ENCODE peak calls at places on chromosomes 3 and 15, in seven cellular contexts. One of them, this sample, is unnamed.
A peak's percentile ranks its signal among the peaks of the same experiment; 100 is the strongest.

GRCh38 chr3:195546130-195546560 is 3.0 kb upstream of the PPP1R2 start:
- DNase-seq in GM23248: peak; percentile 96
- DNase-seq in coronary artery: peak; percentile 81
- DNase-seq in CD8-positive, alpha-beta T cell: no peak
- DNase-seq in CD4-positive, alpha-beta T cell: no peak
- DNase-seq in Panc1: peak; percentile 82
- DNase-seq in endodermal cell: no peak
- DNase-seq in this sample: no peak

GRCh38 chr15:91279481-91279880 is 179.4 kb downstream of the SV2B start:
- DNase-seq in GM23248: no peak
- DNase-seq in coronary artery: no peak
- DNase-seq in CD8-positive, alpha-beta T cell: no peak
- DNase-seq in CD4-positive, alpha-beta T cell: no peak
- DNase-seq in Panc1: no peak
- DNase-seq in endodermal cell: no peak
- DNase-seq in this sample: no peak

GRCh38 chr3:65521032-65521431 is 517.7 kb downstream of the MAGI1 start:
- DNase-seq in GM23248: no peak
- DNase-seq in coronary artery: no peak
- DNase-seq in CD8-positive, alpha-beta T cell: no peak
- DNase-seq in CD4-positive, alpha-beta T cell: no peak
- DNase-seq in Panc1: no peak
- DNase-seq in endodermal cell: no peak
- DNase-seq in this sample: no peak

GRCh38 chr3:43919067-43919466 is 228.3 kb downstream of the ABHD5 start:
- DNase-seq in GM23248: peak; percentile 51
- DNase-seq in coronary artery: no peak
- DNase-seq in CD8-positive, alpha-beta T cell: no peak
- DNase-seq in CD4-positive, alpha-beta T cell: no peak
- DNase-seq in Panc1: no peak
- DNase-seq in endodermal cell: no peak
- DNase-seq in this sample: no peak

GRCh38 chr15:85831415-85832113 is 36.8 kb upstream of the KLHL25 start:
- DNase-seq in GM23248: peak; percentile 77
- DNase-seq in coronary artery: no peak
- DNase-seq in CD8-positive, alpha-beta T cell: no peak
- DNase-seq in CD4-positive, alpha-beta T cell: no peak
- DNase-seq in Panc1: no peak
- DNase-seq in endodermal cell: peak; percentile 88
- DNase-seq in this sample: no peak

GRCh38 chr3:55244247-55244646 is 242.9 kb downstream of the WNT5A start:
- DNase-seq in GM23248: no peak
- DNase-seq in coronary artery: no peak
- DNase-seq in CD8-positive, alpha-beta T cell: no peak
- DNase-seq in CD4-positive, alpha-beta T cell: no peak
- DNase-seq in Panc1: no peak
- DNase-seq in endodermal cell: no peak
- DNase-seq in this sample: no peak

GRCh38 chr3:49812916-49813496 is 747 bp downstream of the UBA7 start:
- DNase-seq in GM23248: peak; percentile 56
- DNase-seq in coronary artery: no peak
- DNase-seq in CD8-positive, alpha-beta T cell: no peak
- DNase-seq in CD4-positive, alpha-beta T cell: no peak
- DNase-seq in Panc1: no peak
- DNase-seq in endodermal cell: no peak
- DNase-seq in this sample: no peak

GRCh38 chr3:64344721-64345207 is 119.5 kb upstream of the PRICKLE2 start:
- DNase-seq in GM23248: peak; percentile 93
- DNase-seq in coronary artery: no peak
- DNase-seq in CD8-positive, alpha-beta T cell: no peak
- DNase-seq in CD4-positive, alpha-beta T cell: no peak
- DNase-seq in Panc1: no peak
- DNase-seq in endodermal cell: peak; percentile 92
- DNase-seq in this sample: peak; percentile 52

GRCh38 chr3:134486577-134487041 is 752 bp downstream of the CEP63 start:
- DNase-seq in GM23248: peak; percentile 72
- DNase-seq in coronary artery: no peak
- DNase-seq in CD8-positive, alpha-beta T cell: no peak
- DNase-seq in CD4-positive, alpha-beta T cell: no peak
- DNase-seq in Panc1: no peak
- DNase-seq in endodermal cell: no peak
- DNase-seq in this sample: no peak

GRCh38 chr3:127037971-127038446 is 55.1 kb downstream of the PLXNA1 start:
- DNase-seq in GM23248: no peak
- DNase-seq in coronary artery: no peak
- DNase-seq in CD8-positive, alpha-beta T cell: no peak
- DNase-seq in CD4-positive, alpha-beta T cell: no peak
- DNase-seq in Panc1: no peak
- DNase-seq in endodermal cell: no peak
- DNase-seq in this sample: no peak

GRCh38 chr3:23985752-23986544 is 40.9 kb downstream of the NR1D2 start:
- DNase-seq in GM23248: no peak
- DNase-seq in coronary artery: no peak
- DNase-seq in CD8-positive, alpha-beta T cell: no peak
- DNase-seq in CD4-positive, alpha-beta T cell: no peak
- DNase-seq in Panc1: no peak
- DNase-seq in endodermal cell: no peak
- DNase-seq in this sample: no peak

GRCh38 chr15:59140422-59141226 is 35.7 kb downstream of the CCNB2 start:
- DNase-seq in GM23248: no peak
- DNase-seq in coronary artery: no peak
- DNase-seq in CD8-positive, alpha-beta T cell: no peak
- DNase-seq in CD4-positive, alpha-beta T cell: no peak
- DNase-seq in Panc1: no peak
- DNase-seq in endodermal cell: no peak
- DNase-seq in this sample: no peak

GRCh38 chr3:62554264-62554799 is 181.0 kb upstream of the FEZF2 start:
- DNase-seq in GM23248: peak; percentile 25
- DNase-seq in coronary artery: no peak
- DNase-seq in CD8-positive, alpha-beta T cell: no peak
- DNase-seq in CD4-positive, alpha-beta T cell: no peak
- DNase-seq in Panc1: no peak
- DNase-seq in endodermal cell: peak; percentile 64
- DNase-seq in this sample: no peak

GRCh38 chr15:40436116-40436891 is 4.4 kb upstream of the BAHD1 start:
- DNase-seq in GM23248: peak; percentile 48
- DNase-seq in coronary artery: no peak
- DNase-seq in CD8-positive, alpha-beta T cell: no peak
- DNase-seq in CD4-positive, alpha-beta T cell: no peak
- DNase-seq in Panc1: no peak
- DNase-seq in endodermal cell: peak; percentile 68
- DNase-seq in this sample: no peak

GRCh38 chr3:59709702-59710555 is 660.1 kb upstream of the CFAP20DC start:
- DNase-seq in GM23248: no peak
- DNase-seq in coronary artery: no peak
- DNase-seq in CD8-positive, alpha-beta T cell: peak; percentile 52
- DNase-seq in CD4-positive, alpha-beta T cell: no peak
- DNase-seq in Panc1: no peak
- DNase-seq in endodermal cell: no peak
- DNase-seq in this sample: no peak

GRCh38 chr15:99096894-99097426 is 7.9 kb upstream of the SYNM start:
- DNase-seq in GM23248: no peak
- DNase-seq in coronary artery: no peak
- DNase-seq in CD8-positive, alpha-beta T cell: peak; percentile 11
- DNase-seq in CD4-positive, alpha-beta T cell: no peak
- DNase-seq in Panc1: no peak
- DNase-seq in endodermal cell: no peak
- DNase-seq in this sample: no peak

GRCh38 chr3:43031490-43032216 is 52.5 kb downstream of the GASK1A start:
- DNase-seq in GM23248: peak; percentile 37
- DNase-seq in coronary artery: peak; percentile 76
- DNase-seq in CD8-positive, alpha-beta T cell: peak; percentile 39
- DNase-seq in CD4-positive, alpha-beta T cell: no peak
- DNase-seq in Panc1: no peak
- DNase-seq in endodermal cell: peak; percentile 32
- DNase-seq in this sample: no peak

GRCh38 chr3:111846717-111847116 is 12.3 kb upstream of the PHLDB2 start:
- DNase-seq in GM23248: peak; percentile 92
- DNase-seq in coronary artery: no peak
- DNase-seq in CD8-positive, alpha-beta T cell: no peak
- DNase-seq in CD4-positive, alpha-beta T cell: no peak
- DNase-seq in Panc1: no peak
- DNase-seq in endodermal cell: no peak
- DNase-seq in this sample: peak; percentile 58

GRCh38 chr3:37163262-37164020 is 10.9 kb downstream of the LRRFIP2 start:
- DNase-seq in GM23248: peak; percentile 91
- DNase-seq in coronary artery: no peak
- DNase-seq in CD8-positive, alpha-beta T cell: no peak
- DNase-seq in CD4-positive, alpha-beta T cell: no peak
- DNase-seq in Panc1: no peak
- DNase-seq in endodermal cell: peak; percentile 56
- DNase-seq in this sample: no peak

GRCh38 chr3:69009559-69010410 is 3.7 kb downstream of the EOGT start:
- DNase-seq in GM23248: peak; percentile 98
- DNase-seq in coronary artery: no peak
- DNase-seq in CD8-positive, alpha-beta T cell: no peak
- DNase-seq in CD4-positive, alpha-beta T cell: no peak
- DNase-seq in Panc1: no peak
- DNase-seq in endodermal cell: peak; percentile 85
- DNase-seq in this sample: peak; percentile 86

GRCh38 chr3:43152649-43153048 is 46.8 kb upstream of the POMGNT2 start:
- DNase-seq in GM23248: no peak
- DNase-seq in coronary artery: no peak
- DNase-seq in CD8-positive, alpha-beta T cell: no peak
- DNase-seq in CD4-positive, alpha-beta T cell: no peak
- DNase-seq in Panc1: no peak
- DNase-seq in endodermal cell: no peak
- DNase-seq in this sample: no peak

GRCh38 chr15:101372960-101373525 is 78.0 kb upstream of the SNRPA1 start:
- DNase-seq in GM23248: no peak
- DNase-seq in coronary artery: no peak
- DNase-seq in CD8-positive, alpha-beta T cell: no peak
- DNase-seq in CD4-positive, alpha-beta T cell: no peak
- DNase-seq in Panc1: no peak
- DNase-seq in endodermal cell: peak; percentile 66
- DNase-seq in this sample: no peak

GRCh38 chr15:37059051-37059450 is 41.3 kb downstream of the MEIS2 start:
- DNase-seq in GM23248: peak; percentile 90
- DNase-seq in coronary artery: no peak
- DNase-seq in CD8-positive, alpha-beta T cell: no peak
- DNase-seq in CD4-positive, alpha-beta T cell: no peak
- DNase-seq in Panc1: no peak
- DNase-seq in endodermal cell: no peak
- DNase-seq in this sample: peak; percentile 73

GRCh38 chr3:138653567-138653966 is 45.0 kb downstream of the FAIM start:
- DNase-seq in GM23248: no peak
- DNase-seq in coronary artery: no peak
- DNase-seq in CD8-positive, alpha-beta T cell: no peak
- DNase-seq in CD4-positive, alpha-beta T cell: no peak
- DNase-seq in Panc1: no peak
- DNase-seq in endodermal cell: no peak
- DNase-seq in this sample: no peak

GRCh38 chr15:55250951-55251350 is 38.7 kb downstream of the RAB27A start:
- DNase-seq in GM23248: no peak
- DNase-seq in coronary artery: no peak
- DNase-seq in CD8-positive, alpha-beta T cell: no peak
- DNase-seq in CD4-positive, alpha-beta T cell: no peak
- DNase-seq in Panc1: no peak
- DNase-seq in endodermal cell: peak; percentile 55
- DNase-seq in this sample: no peak

DNA sequence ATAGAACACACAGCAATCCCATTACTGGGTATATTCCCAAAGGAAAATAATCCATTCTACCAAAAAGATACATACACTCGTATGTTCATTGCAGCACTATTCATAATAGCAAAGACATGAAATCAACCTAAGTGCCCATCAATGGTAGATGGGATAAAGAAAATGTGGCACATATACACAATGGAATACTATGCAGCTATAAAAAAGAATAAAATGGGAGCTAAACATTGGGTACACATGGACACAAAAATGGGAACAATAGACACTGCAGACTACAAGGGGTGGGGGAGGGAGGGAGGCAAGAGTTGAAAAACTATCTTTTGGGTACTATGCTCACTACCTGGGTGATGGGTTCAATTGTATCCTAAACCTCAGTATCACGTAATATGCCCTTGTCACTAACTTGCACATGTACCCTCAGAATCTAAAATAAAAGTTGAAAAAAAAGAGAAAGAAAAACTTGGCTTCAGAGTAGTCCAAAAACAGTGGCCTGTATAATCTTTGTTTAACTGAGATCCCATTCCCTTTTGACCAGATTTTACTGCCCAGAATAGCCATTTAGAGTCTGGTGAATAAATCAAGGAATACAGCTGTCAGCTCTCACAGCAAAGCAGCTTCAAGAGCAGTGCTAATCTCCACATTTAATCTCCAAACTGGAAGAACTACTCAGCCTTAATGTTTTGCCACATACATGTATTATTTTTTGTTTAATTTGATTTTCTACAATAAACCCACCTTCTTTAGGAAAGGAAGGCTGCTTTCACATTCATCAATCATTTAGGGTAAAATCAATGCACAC is 54.5 kb upstream of the XRN1 start:
- DNase-seq in GM23248: no peak
- DNase-seq in coronary artery: no peak
- DNase-seq in CD8-positive, alpha-beta T cell: no peak
- DNase-seq in CD4-positive, alpha-beta T cell: no peak
- DNase-seq in Panc1: no peak
- DNase-seq in endodermal cell: no peak
- DNase-seq in this sample: no peak
- H3K27ac ChIP-seq in GM23248: no peak overlapping the region
- H3K27ac ChIP-seq in coronary artery: no peak overlapping the region
- H3K27ac ChIP-seq in CD8-positive, alpha-beta T cell: no peak overlapping the region
- H3K27ac ChIP-seq in CD4-positive, alpha-beta T cell: no peak overlapping the region
- H3K27ac ChIP-seq in Panc1: peak overlapping the region; percentile 67
- H3K27ac ChIP-seq in endodermal cell: no peak overlapping the region
- H3K27ac ChIP-seq in this sample: no peak overlapping the region

GRCh38 chr15:70475921-70476320 is 287.4 kb downstream of the UACA start:
- DNase-seq in GM23248: no peak
- DNase-seq in coronary artery: no peak
- DNase-seq in CD8-positive, alpha-beta T cell: no peak
- DNase-seq in CD4-positive, alpha-beta T cell: no peak
- DNase-seq in Panc1: no peak
- DNase-seq in endodermal cell: no peak
- DNase-seq in this sample: no peak
- H3K27ac ChIP-seq in GM23248: peak overlapping the region; percentile 89
- H3K27ac ChIP-seq in coronary artery: peak overlapping the region; percentile 71
- H3K27ac ChIP-seq in CD8-positive, alpha-beta T cell: no peak overlapping the region
- H3K27ac ChIP-seq in CD4-positive, alpha-beta T cell: no peak overlapping the region
- H3K27ac ChIP-seq in Panc1: peak overlapping the region; percentile 99
- H3K27ac ChIP-seq in endodermal cell: no peak overlapping the region
- H3K27ac ChIP-seq in this sample: peak overlapping the region; percentile 95

DNA sequence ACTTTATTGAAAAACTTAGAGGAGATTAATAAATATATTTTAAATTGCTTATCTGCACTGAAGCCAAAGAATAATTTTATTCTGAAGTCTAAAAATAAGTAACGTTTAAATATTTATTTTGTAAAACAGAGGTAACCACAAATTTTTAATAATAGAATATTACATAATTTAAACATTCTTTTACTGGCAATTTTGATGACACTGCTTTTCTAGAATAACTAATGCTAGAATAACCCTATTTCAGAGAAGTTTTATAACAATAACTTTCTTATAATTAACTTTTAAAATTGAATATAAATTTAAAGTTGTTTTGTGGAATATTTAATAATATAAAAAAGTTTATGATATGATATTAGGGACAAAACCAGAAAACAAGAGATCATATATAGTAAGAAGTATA is 409.6 kb upstream of the KCNMB2 start:
- DNase-seq in GM23248: no peak
- DNase-seq in coronary artery: no peak
- DNase-seq in CD8-positive, alpha-beta T cell: no peak
- DNase-seq in CD4-positive, alpha-beta T cell: no peak
- DNase-seq in Panc1: no peak
- DNase-seq in endodermal cell: no peak
- DNase-seq in this sample: no peak
- H3K27ac ChIP-seq in GM23248: no peak overlapping the region
- H3K27ac ChIP-seq in coronary artery: no peak overlapping the region
- H3K27ac ChIP-seq in CD8-positive, alpha-beta T cell: no peak overlapping the region
- H3K27ac ChIP-seq in CD4-positive, alpha-beta T cell: no peak overlapping the region
- H3K27ac ChIP-seq in Panc1: no peak overlapping the region
- H3K27ac ChIP-seq in endodermal cell: no peak overlapping the region
- H3K27ac ChIP-seq in this sample: no peak overlapping the region

GRCh38 chr15:62560943-62561571 is 396.0 kb upstream of the C2CD4B start:
- DNase-seq in GM23248: no peak
- DNase-seq in coronary artery: peak; percentile 52
- DNase-seq in CD8-positive, alpha-beta T cell: no peak
- DNase-seq in CD4-positive, alpha-beta T cell: no peak
- DNase-seq in Panc1: no peak
- DNase-seq in endodermal cell: peak; percentile 67
- DNase-seq in this sample: no peak
- H3K27ac ChIP-seq in GM23248: no peak overlapping the region
- H3K27ac ChIP-seq in coronary artery: no peak overlapping the region
- H3K27ac ChIP-seq in CD8-positive, alpha-beta T cell: no peak overlapping the region
- H3K27ac ChIP-seq in CD4-positive, alpha-beta T cell: no peak overlapping the region
- H3K27ac ChIP-seq in Panc1: no peak overlapping the region
- H3K27ac ChIP-seq in endodermal cell: no peak overlapping the region
- H3K27ac ChIP-seq in this sample: no peak overlapping the region